ENCODE peak calls at places on chromosomes 4 and X, in ten cellular contexts. One of them, this sample, is unnamed.

GRCh38 chr4:76570141-76570989 is 135.3 kb downstream of the SHROOM3 start:
- DNase-seq in brain microvascular endothelial cell: peak; percentile 75
- DNase-seq in amygdala: no peak
- DNase-seq in fibroblast of the aortic adventitia: peak; percentile 52
- DNase-seq in CD4-positive, alpha-beta T cell: no peak
- DNase-seq in effector CD4-positive, alpha-beta T cell: no peak
- DNase-seq in central memory CD4-positive, alpha-beta T cell: no peak
- DNase-seq in hippocampal formation: no peak
- DNase-seq in NK-92 treated with Interleukin-12 subunit alpha and Interleukin-12 subunit beta, amount 100 ng/mL, for 24 hours: no peak
- DNase-seq in stimulated activated CD4-positive, alpha-beta T cell treated with anti-CD3 and anti-CD28 coated beads, Interleukin-2, amount 100 ng/mL, for 48 hours: no peak
- DNase-seq in this sample: no peak

GRCh38 chr4:185149392-185149791 is 6.3 kb downstream of the SLC25A4 start:
- DNase-seq in brain microvascular endothelial cell: no peak
- DNase-seq in amygdala: no peak
- DNase-seq in fibroblast of the aortic adventitia: no peak
- DNase-seq in CD4-positive, alpha-beta T cell: no peak
- DNase-seq in effector CD4-positive, alpha-beta T cell: no peak
- DNase-seq in central memory CD4-positive, alpha-beta T cell: no peak
- DNase-seq in hippocampal formation: no peak
- DNase-seq in NK-92 treated with Interleukin-12 subunit alpha and Interleukin-12 subunit beta, amount 100 ng/mL, for 24 hours: no peak
- DNase-seq in stimulated activated CD4-positive, alpha-beta T cell treated with anti-CD3 and anti-CD28 coated beads, Interleukin-2, amount 100 ng/mL, for 48 hours: no peak
- DNase-seq in this sample: no peak

GRCh38 chr4:147824316-147824715 is 92.4 kb downstream of the ARHGAP10 start:
- DNase-seq in brain microvascular endothelial cell: no peak
- DNase-seq in amygdala: no peak
- DNase-seq in fibroblast of the aortic adventitia: no peak
- DNase-seq in CD4-positive, alpha-beta T cell: no peak
- DNase-seq in effector CD4-positive, alpha-beta T cell: no peak
- DNase-seq in central memory CD4-positive, alpha-beta T cell: no peak
- DNase-seq in hippocampal formation: no peak
- DNase-seq in NK-92 treated with Interleukin-12 subunit alpha and Interleukin-12 subunit beta, amount 100 ng/mL, for 24 hours: no peak
- DNase-seq in stimulated activated CD4-positive, alpha-beta T cell treated with anti-CD3 and anti-CD28 coated beads, Interleukin-2, amount 100 ng/mL, for 48 hours: no peak
- DNase-seq in this sample: no peak

GRCh38 chrX:48695925-48696300 is 621 bp upstream of the SUV39H1 start:
- DNase-seq in brain microvascular endothelial cell: no peak
- DNase-seq in amygdala: no peak
- DNase-seq in fibroblast of the aortic adventitia: peak; percentile 1
- DNase-seq in CD4-positive, alpha-beta T cell: no peak
- DNase-seq in effector CD4-positive, alpha-beta T cell: no peak
- DNase-seq in central memory CD4-positive, alpha-beta T cell: no peak
- DNase-seq in hippocampal formation: no peak
- DNase-seq in NK-92 treated with Interleukin-12 subunit alpha and Interleukin-12 subunit beta, amount 100 ng/mL, for 24 hours: no peak
- DNase-seq in stimulated activated CD4-positive, alpha-beta T cell treated with anti-CD3 and anti-CD28 coated beads, Interleukin-2, amount 100 ng/mL, for 48 hours: no peak
- DNase-seq in this sample: no peak

GRCh38 chr4:95637047-95637600 is 88.4 kb upstream of the UNC5C start:
- DNase-seq in brain microvascular endothelial cell: peak; percentile 16
- DNase-seq in amygdala: no peak
- DNase-seq in fibroblast of the aortic adventitia: peak; percentile 0
- DNase-seq in CD4-positive, alpha-beta T cell: no peak
- DNase-seq in effector CD4-positive, alpha-beta T cell: no peak
- DNase-seq in central memory CD4-positive, alpha-beta T cell: no peak
- DNase-seq in hippocampal formation: no peak
- DNase-seq in NK-92 treated with Interleukin-12 subunit alpha and Interleukin-12 subunit beta, amount 100 ng/mL, for 24 hours: no peak
- DNase-seq in stimulated activated CD4-positive, alpha-beta T cell treated with anti-CD3 and anti-CD28 coated beads, Interleukin-2, amount 100 ng/mL, for 48 hours: no peak
- DNase-seq in this sample: no peak

GRCh38 chr4:24067781-24068193 is 177.9 kb upstream of the PPARGC1A start:
- DNase-seq in brain microvascular endothelial cell: peak; percentile 38
- DNase-seq in amygdala: no peak
- DNase-seq in fibroblast of the aortic adventitia: peak; percentile 14
- DNase-seq in CD4-positive, alpha-beta T cell: no peak
- DNase-seq in effector CD4-positive, alpha-beta T cell: no peak
- DNase-seq in central memory CD4-positive, alpha-beta T cell: no peak
- DNase-seq in hippocampal formation: peak; percentile 12
- DNase-seq in NK-92 treated with Interleukin-12 subunit alpha and Interleukin-12 subunit beta, amount 100 ng/mL, for 24 hours: no peak
- DNase-seq in stimulated activated CD4-positive, alpha-beta T cell treated with anti-CD3 and anti-CD28 coated beads, Interleukin-2, amount 100 ng/mL, for 48 hours: no peak
- DNase-seq in this sample: no peak

GRCh38 chr4:77015390-77015789 is 60.4 kb downstream of the CCNI start:
- DNase-seq in brain microvascular endothelial cell: peak; percentile 62
- DNase-seq in amygdala: no peak
- DNase-seq in fibroblast of the aortic adventitia: peak; percentile 45
- DNase-seq in CD4-positive, alpha-beta T cell: no peak
- DNase-seq in effector CD4-positive, alpha-beta T cell: no peak
- DNase-seq in central memory CD4-positive, alpha-beta T cell: no peak
- DNase-seq in hippocampal formation: no peak
- DNase-seq in NK-92 treated with Interleukin-12 subunit alpha and Interleukin-12 subunit beta, amount 100 ng/mL, for 24 hours: no peak
- DNase-seq in stimulated activated CD4-positive, alpha-beta T cell treated with anti-CD3 and anti-CD28 coated beads, Interleukin-2, amount 100 ng/mL, for 48 hours: no peak
- DNase-seq in this sample: no peak

GRCh38 chr4:48347282-48347921 is 6.1 kb downstream of the SLAIN2 start:
- DNase-seq in brain microvascular endothelial cell: no peak
- DNase-seq in amygdala: no peak
- DNase-seq in fibroblast of the aortic adventitia: no peak
- DNase-seq in CD4-positive, alpha-beta T cell: no peak
- DNase-seq in effector CD4-positive, alpha-beta T cell: no peak
- DNase-seq in central memory CD4-positive, alpha-beta T cell: no peak
- DNase-seq in hippocampal formation: no peak
- DNase-seq in NK-92 treated with Interleukin-12 subunit alpha and Interleukin-12 subunit beta, amount 100 ng/mL, for 24 hours: no peak
- DNase-seq in stimulated activated CD4-positive, alpha-beta T cell treated with anti-CD3 and anti-CD28 coated beads, Interleukin-2, amount 100 ng/mL, for 48 hours: no peak
- DNase-seq in this sample: no peak

GRCh38 chrX:4830880-4831557 is 1117.6 kb upstream of the PRKX start:
- DNase-seq in brain microvascular endothelial cell: no peak
- DNase-seq in amygdala: no peak
- DNase-seq in fibroblast of the aortic adventitia: no peak
- DNase-seq in CD4-positive, alpha-beta T cell: no peak
- DNase-seq in effector CD4-positive, alpha-beta T cell: no peak
- DNase-seq in central memory CD4-positive, alpha-beta T cell: no peak
- DNase-seq in hippocampal formation: no peak
- DNase-seq in NK-92 treated with Interleukin-12 subunit alpha and Interleukin-12 subunit beta, amount 100 ng/mL, for 24 hours: no peak
- DNase-seq in stimulated activated CD4-positive, alpha-beta T cell treated with anti-CD3 and anti-CD28 coated beads, Interleukin-2, amount 100 ng/mL, for 48 hours: no peak
- DNase-seq in this sample: no peak

GRCh38 chr4:24754586-24754985 is 40.8 kb upstream of the SOD3 start:
- DNase-seq in brain microvascular endothelial cell: no peak
- DNase-seq in amygdala: no peak
- DNase-seq in fibroblast of the aortic adventitia: no peak
- DNase-seq in CD4-positive, alpha-beta T cell: no peak
- DNase-seq in effector CD4-positive, alpha-beta T cell: no peak
- DNase-seq in central memory CD4-positive, alpha-beta T cell: no peak
- DNase-seq in hippocampal formation: no peak
- DNase-seq in NK-92 treated with Interleukin-12 subunit alpha and Interleukin-12 subunit beta, amount 100 ng/mL, for 24 hours: no peak
- DNase-seq in stimulated activated CD4-positive, alpha-beta T cell treated with anti-CD3 and anti-CD28 coated beads, Interleukin-2, amount 100 ng/mL, for 48 hours: no peak
- DNase-seq in this sample: no peak

GRCh38 chr4:38412137-38412536 is 251.9 kb upstream of the KLF3 start:
- DNase-seq in brain microvascular endothelial cell: no peak
- DNase-seq in amygdala: no peak
- DNase-seq in fibroblast of the aortic adventitia: peak; percentile 6
- DNase-seq in CD4-positive, alpha-beta T cell: no peak
- DNase-seq in effector CD4-positive, alpha-beta T cell: no peak
- DNase-seq in central memory CD4-positive, alpha-beta T cell: no peak
- DNase-seq in hippocampal formation: no peak
- DNase-seq in NK-92 treated with Interleukin-12 subunit alpha and Interleukin-12 subunit beta, amount 100 ng/mL, for 24 hours: no peak
- DNase-seq in stimulated activated CD4-positive, alpha-beta T cell treated with anti-CD3 and anti-CD28 coated beads, Interleukin-2, amount 100 ng/mL, for 48 hours: no peak
- DNase-seq in this sample: no peak

GRCh38 chrX:41308884-41309655 is 24.9 kb upstream of the DDX3X start:
- DNase-seq in brain microvascular endothelial cell: no peak
- DNase-seq in amygdala: no peak
- DNase-seq in fibroblast of the aortic adventitia: peak; percentile 64
- DNase-seq in CD4-positive, alpha-beta T cell: no peak
- DNase-seq in effector CD4-positive, alpha-beta T cell: no peak
- DNase-seq in central memory CD4-positive, alpha-beta T cell: no peak
- DNase-seq in hippocampal formation: no peak
- DNase-seq in NK-92 treated with Interleukin-12 subunit alpha and Interleukin-12 subunit beta, amount 100 ng/mL, for 24 hours: no peak
- DNase-seq in stimulated activated CD4-positive, alpha-beta T cell treated with anti-CD3 and anti-CD28 coated beads, Interleukin-2, amount 100 ng/mL, for 48 hours: no peak
- DNase-seq in this sample: no peak

GRCh38 chrX:37701588-37701987 is 16.0 kb downstream of the XK start:
- DNase-seq in brain microvascular endothelial cell: no peak
- DNase-seq in amygdala: no peak
- DNase-seq in fibroblast of the aortic adventitia: no peak
- DNase-seq in CD4-positive, alpha-beta T cell: no peak
- DNase-seq in effector CD4-positive, alpha-beta T cell: no peak
- DNase-seq in central memory CD4-positive, alpha-beta T cell: no peak
- DNase-seq in hippocampal formation: no peak
- DNase-seq in NK-92 treated with Interleukin-12 subunit alpha and Interleukin-12 subunit beta, amount 100 ng/mL, for 24 hours: no peak
- DNase-seq in stimulated activated CD4-positive, alpha-beta T cell treated with anti-CD3 and anti-CD28 coated beads, Interleukin-2, amount 100 ng/mL, for 48 hours: no peak
- DNase-seq in this sample: no peak

GRCh38 chrX:150548684-150549083 is 19.7 kb upstream of the MTM1 start:
- DNase-seq in brain microvascular endothelial cell: peak; percentile 6
- DNase-seq in amygdala: no peak
- DNase-seq in fibroblast of the aortic adventitia: peak; percentile 22
- DNase-seq in CD4-positive, alpha-beta T cell: no peak
- DNase-seq in effector CD4-positive, alpha-beta T cell: no peak
- DNase-seq in central memory CD4-positive, alpha-beta T cell: no peak
- DNase-seq in hippocampal formation: no peak
- DNase-seq in NK-92 treated with Interleukin-12 subunit alpha and Interleukin-12 subunit beta, amount 100 ng/mL, for 24 hours: peak; percentile 31
- DNase-seq in stimulated activated CD4-positive, alpha-beta T cell treated with anti-CD3 and anti-CD28 coated beads, Interleukin-2, amount 100 ng/mL, for 48 hours: no peak
- DNase-seq in this sample: no peak

GRCh38 chr4:159101983-159102622 is 776 bp upstream of the RAPGEF2 start:
- DNase-seq in brain microvascular endothelial cell: no peak
- DNase-seq in amygdala: no peak
- DNase-seq in fibroblast of the aortic adventitia: no peak
- DNase-seq in CD4-positive, alpha-beta T cell: no peak
- DNase-seq in effector CD4-positive, alpha-beta T cell: no peak
- DNase-seq in central memory CD4-positive, alpha-beta T cell: no peak
- DNase-seq in hippocampal formation: no peak
- DNase-seq in NK-92 treated with Interleukin-12 subunit alpha and Interleukin-12 subunit beta, amount 100 ng/mL, for 24 hours: no peak
- DNase-seq in stimulated activated CD4-positive, alpha-beta T cell treated with anti-CD3 and anti-CD28 coated beads, Interleukin-2, amount 100 ng/mL, for 48 hours: no peak
- DNase-seq in this sample: no peak